ENCODE peak calls at places on chromosomes 11 and 22, in six cellular contexts. P is body of pancreas, H is A673, O is IMR-90, X is thoracic aorta, K is pancreas. A is an unnamed sample.
A peak's percentile ranks its signal among the peaks of the same experiment; 100 is the strongest.

GRCh38 chr11:123851110-123851509 is 34.4 kb downstream of the TMEM225 start:
- DNase-seq in P (no peak), H (no peak), O (no peak), X (no peak), K (no peak), A (no peak)

GRCh38 chr22:46951326-46951725 is 188.9 kb downstream of the TBC1D22A start:
- DNase-seq in P (no peak), H (no peak), O (no peak), X (no peak), K (no peak), A (no peak)

GRCh38 chr22:19648419-19648929 is 65.8 kb upstream of the SEPTIN5 start:
- DNase-seq in P (no peak), H (no peak), O (no peak), X (no peak), K (no peak), A (no peak)

GRCh38 chr22:39392341-39392948 is 7.1 kb upstream of the TAB1 start:
- DNase-seq in P (no peak), H (no peak), O (no peak), X (no peak), K (no peak), A (no peak)

GRCh38 chr11:111918390-111919256 is at the start of gene C11orf52:
- DNase-seq in P (peak; percentile 92), H (peak; percentile 91), O (peak; percentile 57), X (no peak), K (peak; percentile 93), A (peak; percentile 90)

GRCh38 chr11:2921261-2921660 is 8.0 kb downstream of the PHLDA2 start:
- DNase-seq in P (no peak), H (no peak), O (no peak), X (no peak), K (no peak), A (no peak)

GRCh38 chr11:26963764-26964163 is 30.1 kb upstream of the FIBIN start:
- DNase-seq in P (no peak), H (no peak), O (no peak), X (no peak), K (no peak), A (no peak)

GRCh38 chr11:57597971-57598830 is 716 bp downstream of the SERPING1 start:
- DNase-seq in P (peak; percentile 61), H (peak; percentile 54), O (peak; percentile 24), X (peak; percentile 25), K (peak; percentile 59), A (peak; percentile 83)

GRCh38 chr11:3014314-3014938 is 22.3 kb upstream of the NAP1L4 start:
- DNase-seq in P (no peak), H (no peak), O (no peak), X (no peak), K (no peak), A (no peak)

GRCh38 chr11:73172992-73173656 is 31.0 kb upstream of the FCHSD2 start:
- DNase-seq in P (no peak), H (no peak), O (no peak), X (no peak), K (no peak), A (no peak)

GRCh38 chr11:129048911-129049310 is 106.2 kb upstream of the TP53AIP1 start:
- DNase-seq in P (no peak), H (no peak), O (no peak), X (no peak), K (no peak), A (no peak)

GRCh38 chr22:41447435-41448188 is 1.0 kb upstream of the TOB2 start:
- DNase-seq in P (peak; percentile 68), H (peak; percentile 84), O (peak; percentile 50), X (no peak), K (peak; percentile 71), A (peak; percentile 84)

GRCh38 chr11:21615871-21616270 is 577.0 kb upstream of the ANO5 start:
- DNase-seq in P (no peak), H (no peak), O (no peak), X (no peak), K (no peak), A (no peak)

GRCh38 chr22:24208012-24208749 is 26.9 kb downstream of the SUSD2 start:
- DNase-seq in P (peak; percentile 48), H (peak; percentile 89), O (peak; percentile 98), X (peak; percentile 28), K (peak; percentile 66), A (peak; percentile 63)

GRCh38 chr22:42742940-42743339 is 22.3 kb upstream of the A4GALT start:
- DNase-seq in P (no peak), H (no peak), O (no peak), X (no peak), K (no peak), A (no peak)

GRCh38 chr22:44944891-44945600 is 64.8 kb downstream of the PHF21B start:
- DNase-seq in P (no peak), H (no peak), O (no peak), X (no peak), K (no peak), A (no peak)

GRCh38 chr11:85815186-85815911 is 4.4 kb upstream of the SYTL2 start:
- DNase-seq in P (no peak), H (no peak), O (peak; percentile 95), X (no peak), K (no peak), A (no peak)

GRCh38 chr22:50627452-50627913 is 469 bp downstream of the ARSA start:
- DNase-seq in P (peak; percentile 41), H (peak; percentile 36), O (no peak), X (no peak), K (no peak), A (no peak)

GRCh38 chr11:44658451-44658850 is 68.3 kb upstream of the TSPAN18 start:
- DNase-seq in P (no peak), H (peak; percentile 66), O (peak; percentile 13), X (no peak), K (no peak), A (peak; percentile 56)

GRCh38 chr11:130101661-130102060 is 32.0 kb downstream of the APLP2 start:
- DNase-seq in P (no peak), H (peak; percentile 44), O (no peak), X (no peak), K (no peak), A (no peak)

GRCh38 chr11:20226936-20227335 is 66.7 kb upstream of the DBX1 start:
- DNase-seq in P (no peak), H (no peak), O (peak; percentile 28), X (no peak), K (no peak), A (no peak)

GRCh38 chr11:18063131-18063530 is 17.1 kb upstream of the TPH1 start:
- DNase-seq in P (peak; percentile 30), H (no peak), O (no peak), X (no peak), K (peak; percentile 25), A (peak; percentile 13)

GRCh38 chr22:49192180-49192856 is 635.4 kb downstream of the BRD1 start:
- DNase-seq in P (peak; percentile 13), H (no peak), O (no peak), X (no peak), K (peak; percentile 33), A (no peak)

GRCh38 chr11:115238086-115238485 is 266.1 kb downstream of the CADM1 start:
- DNase-seq in P (no peak), H (no peak), O (no peak), X (no peak), K (no peak), A (no peak)

GRCh38 chr11:115237578-115237977 is 266.6 kb downstream of the CADM1 start:
- DNase-seq in P (no peak), H (no peak), O (no peak), X (no peak), K (no peak), A (no peak)

GRCh38 chr11:115241899-115242298 is 262.3 kb downstream of the CADM1 start:
- DNase-seq in P (no peak), H (no peak), O (no peak), X (no peak), K (no peak), A (no peak)

GRCh38 chr11:115234794-115235193 is 269.4 kb downstream of the CADM1 start:
- DNase-seq in P (no peak), H (no peak), O (no peak), X (no peak), K (no peak), A (no peak)

DNA sequence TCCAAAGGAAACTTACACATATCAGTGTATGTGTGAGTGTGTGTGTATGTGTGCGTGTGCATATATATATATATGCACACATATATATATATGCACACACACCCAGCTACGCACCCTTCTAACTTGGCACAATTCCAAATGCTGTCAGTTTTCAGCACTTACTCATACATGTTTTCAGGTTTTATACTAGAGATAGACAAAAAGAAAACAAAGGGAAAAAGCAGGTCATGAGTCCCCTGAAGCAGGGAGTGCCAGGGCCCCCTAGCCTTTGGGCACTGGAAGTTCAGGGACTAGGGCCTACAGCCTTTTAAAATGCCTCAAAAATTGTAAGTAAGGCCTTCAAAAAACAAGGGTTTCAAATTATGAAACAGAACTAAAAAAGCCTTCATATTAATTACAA is 265.4 kb downstream of the CADM1 start:
- DNase-seq in P (no peak), H (no peak), O (no peak), X (no peak), K (no peak), A (no peak)
- TF ChIP-seq CTCF in P (no peak), H (no peak), O (no peak), X (no peak), K (no peak), A (no peak)

GRCh38 chr11:68329993-68330699 is 17.8 kb downstream of the LRP5 start:
- DNase-seq in P (no peak), H (no peak), O (peak; percentile 53), X (no peak), K (no peak), A (no peak)
- H3K27ac ChIP-seq in P (peak overlapping the region; percentile 81), H (peak overlapping the region; percentile 15), O (no peak overlapping the region), X (peak overlapping the region; percentile 66), K (peak overlapping the region; percentile 28), A (peak overlapping the region; percentile 86)

GRCh38 chr11:50188040-50188439 is 155.4 kb downstream of the OR4C45 start:
- DNase-seq in P (no peak), H (no peak), O (no peak), X (no peak), K (no peak), A (no peak)

GRCh38 chr11:50186146-50186545 is 153.5 kb downstream of the OR4C45 start:
- DNase-seq in P (no peak), H (no peak), O (no peak), X (no peak), K (no peak), A (no peak)

GRCh38 chr11:50182486-50182885 is 149.8 kb downstream of the OR4C45 start:
- DNase-seq in P (no peak), H (no peak), O (no peak), X (no peak), K (no peak), A (no peak)

GRCh38 chr11:50192743-50193142 is 160.1 kb downstream of the OR4C45 start:
- DNase-seq in P (no peak), H (no peak), O (no peak), X (no peak), K (no peak), A (no peak)

GRCh38 chr11:50187220-50187619 is 154.5 kb downstream of the OR4C45 start:
- DNase-seq in P (no peak), H (peak; percentile 8), O (no peak), X (no peak), K (no peak), A (no peak)
- H3K9me3 ChIP-seq in P (no peaks in the 10 kb centered on the region), H (peaks cover 15% of the 10 kb centered on the region), O (no peaks in the 10 kb centered on the region), X (no peaks in the 10 kb centered on the region), K (no peaks in the 10 kb centered on the region), A (no peaks in the 10 kb centered on the region)

DNA sequence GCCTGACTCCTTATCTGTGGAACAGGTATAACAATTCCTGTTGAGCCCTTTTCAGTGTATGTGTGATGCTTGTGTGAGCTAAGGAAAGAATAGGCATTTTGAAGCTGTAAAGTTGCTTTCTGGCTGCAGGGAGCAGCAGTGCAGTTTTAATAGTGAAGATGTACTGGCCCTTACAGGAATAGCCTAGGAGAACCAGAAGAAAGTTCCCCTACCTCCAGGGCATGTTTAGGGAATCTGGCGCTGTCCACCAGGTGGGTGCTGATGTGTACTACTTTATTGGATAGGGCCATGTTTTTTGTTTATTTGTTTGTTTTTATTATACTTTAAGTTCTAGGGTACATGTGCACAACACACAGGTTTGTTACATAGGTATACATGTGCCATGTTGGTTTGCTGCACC is 11.5 kb downstream of the BMAL1 start:
- DNase-seq in P (no peak), H (peak; percentile 3), O (peak; percentile 43), X (no peak), K (no peak), A (no peak)
- TF ChIP-seq CTCF in P (no peak), H (no peak), O (peak; percentile 20), X (no peak), K (no peak), A (no peak)